ENCODE peak calls at places on chromosomes 11 and 22, in five cellular contexts. F is astrocyte of the spinal cord, Q is putamen, A is endodermal cell, P is anterior cingulate cortex. R is an unnamed sample.

GRCh38 chr11:131568318-131568717 is 197.9 kb downstream of the NTM start:
- DNase-seq in Q (no peak), P (no peak), F (no peak), A (no peak), R (no peak)

GRCh38 chr11:123152951-123153350 is 42.1 kb downstream of the CLMP start:
- DNase-seq in F (no peak), A (no peak), Q (no peak), P (no peak), R (no peak)

GRCh38 chr11:30585067-30585891 is 874 bp downstream of the MPPED2 start:
- DNase-seq in F (no peak), A (peak; percentile 81), P (peak; percentile 59), Q (peak; percentile 45), R (peak; percentile 51)

GRCh38 chr11:2585566-2586090 is 114.2 kb downstream of the KCNQ1OT1 start:
- DNase-seq in A (no peak), Q (no peak), P (no peak), F (no peak), R (no peak)

GRCh38 chr11:11691296-11692141 is 69.7 kb upstream of the GALNT18 start:
- DNase-seq in F (no peak), Q (no peak), P (no peak), A (peak; percentile 91), R (peak; percentile 63)

GRCh38 chr22:28316014-28316413 is 363.6 kb downstream of the TTC28 start:
- DNase-seq in P (no peak), Q (no peak), A (no peak), F (no peak), R (peak; percentile 31)

GRCh38 chr11:118609380-118610219 is 2.2 kb downstream of the PHLDB1 start:
- DNase-seq in F (peak; percentile 22), P (no peak), A (peak; percentile 73), Q (peak; percentile 88), R (no peak)

GRCh38 chr11:75107187-75107586 is 10.5 kb upstream of the OR2AT4 start:
- DNase-seq in Q (no peak), A (no peak), F (no peak), P (no peak), R (no peak)

GRCh38 chr11:65224939-65225283 is 36.9 kb upstream of the POLA2 start:
- DNase-seq in Q (no peak), A (peak; percentile 89), F (peak; percentile 60), P (no peak), R (peak; percentile 55)

GRCh38 chr11:1906623-1907423 is 12.7 kb upstream of the TNNT3 start:
- DNase-seq in F (no peak), P (no peak), A (peak; percentile 62), Q (no peak), R (no peak)

GRCh38 chr22:31122532-31123291 is at the start of gene INPP5J:
- DNase-seq in A (peak; percentile 84), Q (no peak), P (no peak), F (peak; percentile 49), R (peak; percentile 54)

GRCh38 chr11:64613648-64614047 is 22.6 kb downstream of the SLC22A12 start:
- DNase-seq in Q (no peak), P (no peak), F (no peak), A (no peak), R (no peak)

GRCh38 chr11:61919113-61919840 is 1.9 kb upstream of the RAB3IL1 start:
- DNase-seq in A (peak; percentile 39), F (no peak), P (no peak), Q (no peak), R (no peak)

GRCh38 chr11:16363709-16364108 is 7.4 kb upstream of the SOX6 start:
- DNase-seq in Q (no peak), P (no peak), A (no peak), F (no peak), R (no peak)

GRCh38 chr11:74418509-74418895 is 20.3 kb upstream of the PGM2L1 start:
- DNase-seq in P (no peak), F (peak; percentile 92), Q (no peak), A (no peak), R (no peak)

GRCh38 chr22:28051787-28052356 is 132.8 kb upstream of the PITPNB start:
- DNase-seq in P (peak; percentile 27), F (peak; percentile 70), Q (peak; percentile 53), A (peak; percentile 94), R (peak; percentile 75)

GRCh38 chr11:14953904-14954303 is 18.2 kb downstream of the CALCA start:
- DNase-seq in F (no peak), A (no peak), P (no peak), Q (no peak), R (no peak)

GRCh38 chr11:60214386-60214785 is 28.6 kb downstream of the MS4A4E start:
- DNase-seq in F (no peak), Q (no peak), A (no peak), P (no peak), R (no peak)

GRCh38 chr11:104490182-104490581 is 326.2 kb upstream of the PDGFD start:
- DNase-seq in F (no peak), Q (no peak), A (peak; percentile 43), P (no peak), R (no peak)

GRCh38 chr11:9120659-9121350 is 29.4 kb upstream of the SCUBE2 start:
- DNase-seq in A (peak; percentile 89), F (no peak), Q (no peak), P (no peak), R (peak; percentile 85)